ENCODE peak calls at places on chromosomes 16 and 17, in four cellular contexts. C is stomach, X is A549, D is transverse colon. F is an unnamed sample.

GRCh38 chr16:49464877-49465504 is 91.4 kb downstream of the C16orf78 start:
- DNase-seq in C (peak), X (no peak), D (no peak), F (peak)

GRCh38 chr17:80268427-80268826 is 7.8 kb downstream of the RNF213 start:
- DNase-seq in C (no peak), D (no peak), X (no peak), F (no peak)

GRCh38 chr16:88790312-88791150 is 5.5 kb upstream of the PIEZO1 start:
- DNase-seq in X (no peak), D (peak), C (peak), F (no peak)

GRCh38 chr17:82681547-82681946 is 17.0 kb downstream of the RAB40B start:
- DNase-seq in D (no peak), X (no peak), C (no peak), F (no peak)

GRCh38 chr17:59030811-59031210 is 75.9 kb downstream of the TRIM37 start:
- DNase-seq in D (no peak), C (no peak), X (no peak), F (no peak)

GRCh38 chr17:74573169-74573568 is 5.9 kb upstream of the CD300H start:
- DNase-seq in C (no peak), D (no peak), X (peak), F (no peak)

GRCh38 chr16:65418435-65418834 is 296.6 kb upstream of the CDH11 start:
- DNase-seq in C (no peak), X (no peak), D (no peak), F (no peak)

GRCh38 chr16:67284699-67285646 is 5.6 kb downstream of the PLEKHG4 start:
- DNase-seq in X (peak), D (peak), C (peak), F (no peak)

GRCh38 chr17:2058521-2059124 is 3.7 kb downstream of the HIC1 start:
- DNase-seq in D (peak), C (peak), X (peak), F (peak)

GRCh38 chr16:88792078-88792550 is 7.1 kb upstream of the PIEZO1 start:
- DNase-seq in C (no peak), X (no peak), D (no peak), F (no peak)

GRCh38 chr17:72063756-72064461 is 56.9 kb upstream of the SOX9 start:
- DNase-seq in C (no peak), X (no peak), D (no peak), F (no peak)

GRCh38 chr17:42050360-42051012 is at the start of gene C17orf113:
- DNase-seq in X (peak), C (peak), D (peak), F (peak)

GRCh38 chr17:33888455-33888854 is 366.6 kb upstream of the CCL2 start:
- DNase-seq in C (no peak), D (no peak), X (no peak), F (no peak)

GRCh38 chr16:80622007-80622406 is 81.2 kb downstream of the DYNLRB2 start:
- DNase-seq in X (no peak), C (no peak), D (no peak), F (no peak)

GRCh38 chr16:66069576-66069975 is 296.9 kb upstream of the CDH5 start:
- DNase-seq in D (no peak), X (no peak), C (no peak), F (no peak)

GRCh38 chr17:412211-413015 is 59.8 kb upstream of the RPH3AL start:
- DNase-seq in X (peak), D (peak), C (peak), F (peak)

GRCh38 chr17:48409607-48410006 is 20.4 kb downstream of the SKAP1 start:
- DNase-seq in D (no peak), X (no peak), C (no peak), F (no peak)

GRCh38 chr16:30114411-30114810 is 1.1 kb upstream of the GDPD3 start:
- DNase-seq in D (no peak), C (no peak), X (no peak), F (no peak)

GRCh38 chr17:77424585-77425344 is 284.0 kb downstream of the SEC14L1 start:
- DNase-seq in C (peak), D (peak), X (peak), F (peak)

GRCh38 chr16:61500851-61501250 is 535.4 kb downstream of the CDH8 start:
- DNase-seq in C (no peak), D (no peak), X (no peak), F (no peak)

GRCh38 chr17:50050431-50051032 is 5.4 kb upstream of the ITGA3 start:
- DNase-seq in X (no peak), D (no peak), C (no peak), F (no peak)

GRCh38 chr17:83080641-83081560 is 1.5 kb downstream of the METRNL start:
- DNase-seq in X (no peak), C (peak), D (peak), F (no peak)

GRCh38 chr16:54883358-54883757 is 47.3 kb upstream of the IRX5 start:
- DNase-seq in C (no peak), D (no peak), X (no peak), F (no peak)

GRCh38 chr17:38455288-38455915 is 27.1 kb downstream of the ARHGAP23 start:
- DNase-seq in X (no peak), D (no peak), C (no peak), F (no peak)

GRCh38 chr17:78788451-78788850 is 6.4 kb upstream of the CYTH1 start:
- DNase-seq in C (no peak), D (no peak), X (no peak), F (no peak)

GRCh38 chr16:71347146-71347545 is 11.4 kb upstream of the CALB2 start:
- DNase-seq in X (no peak), D (no peak), C (no peak), F (no peak)

GRCh38 chr16:23160082-23160481 is 10.8 kb upstream of the USP31 start:
- DNase-seq in C (no peak), X (no peak), D (no peak), F (no peak)

GRCh38 chr17:30809867-30810266 is 14.6 kb downstream of the CRLF3 start:
- DNase-seq in X (no peak), C (no peak), D (no peak), F (no peak)

GRCh38 chr17:78132086-78132676 is 1.6 kb downstream of the TMC8 start:
- DNase-seq in D (peak), C (peak), X (no peak), F (no peak)

GRCh38 chr17:78273813-78274212 is 42.4 kb downstream of the TMEM235 start:
- DNase-seq in C (no peak), X (no peak), D (no peak), F (no peak)

GRCh38 chr16:24119807-24120206 is 136.3 kb upstream of the CACNG3 start:
- DNase-seq in C (no peak), D (no peak), X (no peak), F (no peak)

GRCh38 chr16:69564845-69565610 is 738 bp upstream of the NFAT5 start:
- DNase-seq in D (no peak), C (no peak), X (no peak), F (no peak)

GRCh38 chr17:39711851-39712250 is 12.0 kb downstream of the ERBB2 start:
- DNase-seq in C (no peak), X (no peak), D (no peak), F (no peak)

GRCh38 chr16:16828913-16829398 is 450.0 kb downstream of the NPIPA7 start:
- DNase-seq in X (peak), C (no peak), D (no peak), F (no peak)

GRCh38 chr17:8837438-8838075 is 29.9 kb downstream of the PIK3R6 start:
- DNase-seq in D (no peak), X (no peak), C (no peak), F (no peak)

GRCh38 chr17:44828919-44829557 is 1.0 kb downstream of the GJC1 start:
- DNase-seq in C (no peak), X (peak), D (no peak), F (no peak)

GRCh38 chr16:86074651-86075487 is 175.9 kb downstream of the IRF8 start:
- DNase-seq in D (peak), X (no peak), C (no peak), F (no peak)

GRCh38 chr16:4026854-4027253 is 89.4 kb downstream of the ADCY9 start:
- DNase-seq in D (no peak), C (no peak), X (no peak), F (no peak)

GRCh38 chr16:85221081-85221809 is 109.0 kb upstream of the CIBAR2 start:
- DNase-seq in D (no peak), C (no peak), X (no peak), F (no peak)

DNA sequence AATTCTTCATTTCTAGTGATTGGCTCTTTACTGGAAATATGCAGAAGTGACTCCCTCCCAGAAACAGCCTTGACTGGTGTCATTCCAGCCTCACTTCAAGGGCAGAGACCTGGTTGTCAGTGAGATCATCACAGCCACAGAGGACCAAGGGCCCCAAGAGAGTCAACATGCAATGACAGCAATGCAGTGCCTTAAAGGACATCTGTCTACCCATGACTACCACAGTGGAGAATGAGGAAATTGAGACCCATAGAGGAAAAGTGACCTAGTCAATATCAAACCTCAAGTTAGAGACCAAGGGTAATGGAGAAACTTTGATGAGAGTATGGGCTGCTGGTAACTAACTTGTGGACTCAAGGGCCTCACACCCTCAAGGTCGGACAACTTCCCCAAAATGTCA is 11.2 kb downstream of the NOG start:
- DNase-seq in D (no peak), X (no peak), C (no peak), F (no peak)
- TF ChIP-seq POLR2A in D (no peak), X (no peak), C (no peak), F (no peak)

DNA sequence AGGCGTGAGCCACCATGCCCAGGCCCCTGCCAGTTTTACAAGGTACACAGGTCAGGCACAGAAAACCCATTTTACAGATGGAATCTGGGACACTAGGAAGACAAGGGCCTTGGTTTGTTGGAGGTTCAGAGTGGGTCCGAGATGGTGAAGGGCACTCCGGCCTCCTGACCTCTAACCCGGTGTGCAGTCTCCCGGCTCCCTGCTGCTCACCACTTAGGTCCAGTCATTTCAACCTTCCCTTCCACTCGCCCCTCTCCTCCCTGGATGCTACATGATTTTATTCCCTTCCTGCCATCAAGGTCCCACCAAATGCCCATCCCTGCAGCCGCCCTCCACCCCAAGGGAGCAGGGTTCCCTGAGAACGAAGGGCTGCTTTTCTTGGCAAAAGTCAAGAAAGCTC is 8.7 kb downstream of the ITGAX start:
- DNase-seq in C (no peak), D (no peak), X (no peak), F (no peak)
- TF ChIP-seq POLR2A in C (no peak), D (no peak), X (no peak), F (no peak)

GRCh38 chr17:67374329-67375053 is 2.6 kb upstream of the PITPNC1 start:
- DNase-seq in C (peak), X (peak), D (peak), F (peak)
- TF ChIP-seq POLR2A in C (no peak), X (no peak), D (no peak), F (no peak)

GRCh38 chr17:75605790-75606189 is 18.2 kb downstream of the MYO15B start:
- DNase-seq in D (no peak), X (no peak), C (no peak), F (no peak)

GRCh38 chr17:75601057-75601987 is 13.7 kb downstream of the MYO15B start:
- DNase-seq in X (peak), D (peak), C (peak), F (peak)

GRCh38 chr17:75604034-75604695 is 16.6 kb downstream of the MYO15B start:
- DNase-seq in D (peak), C (no peak), X (peak), F (peak)

GRCh38 chr17:75603123-75603522 is 15.5 kb downstream of the MYO15B start:
- DNase-seq in C (no peak), X (no peak), D (no peak), F (no peak)

DNA sequence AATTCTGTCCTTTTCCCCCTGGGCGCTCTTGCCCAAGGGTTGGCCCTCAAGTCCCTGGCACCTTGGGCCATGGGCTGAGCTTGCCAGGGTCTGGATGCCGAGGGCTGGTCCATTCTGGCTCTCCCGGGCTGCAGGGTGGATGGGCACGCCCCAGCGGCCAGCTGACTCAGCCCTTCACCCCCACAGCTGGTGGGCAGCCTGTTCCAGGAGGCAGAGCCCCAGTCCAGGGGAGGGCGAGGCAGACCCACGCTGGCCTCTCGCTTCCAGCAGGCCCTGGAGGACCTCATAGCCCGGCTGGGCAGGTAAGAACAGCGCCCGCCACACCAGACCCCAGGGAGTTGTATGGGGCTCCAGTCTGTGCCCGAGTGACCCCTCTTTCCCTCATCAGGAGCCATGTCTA is 15.0 kb downstream of the MYO15B start:
- DNase-seq in X (no peak), D (no peak), C (no peak), F (no peak)
- TF ChIP-seq POLR2A in X (no peak), D (no peak), C (no peak), F (no peak)

GRCh38 chr16:14608604-14609003 is 21.5 kb downstream of the PARN start:
- DNase-seq in X (no peak), D (no peak), C (no peak), F (no peak)
- TF ChIP-seq POLR2A in X (no peak), D (no peak), C (no peak), F (no peak)

F was measured in lower leg skin.